ENCODE peak calls at places on chromosomes 2 and 18, in four cellular contexts. O is A549, F is IMR-90, A is GM12878. E is an unnamed sample.

GRCh38 chr2:165666605-165667004 is 127.4 kb downstream of the GALNT3 start:
- DNase-seq in O (no peak), F (no peak), A (no peak), E (no peak)

GRCh38 chr2:30763151-30763660 is 44.0 kb downstream of the CAPN13 start:
- DNase-seq in O (no peak), F (no peak), A (no peak), E (no peak)

GRCh38 chr18:22032392-22032961 is 136.9 kb upstream of the GATA6 start:
- DNase-seq in O (peak), F (peak), A (peak), E (no peak)

GRCh38 chr2:211766689-211767088 is 771.9 kb downstream of the ERBB4 start:
- DNase-seq in O (no peak), F (no peak), A (no peak), E (no peak)

GRCh38 chr2:229269986-229270385 is 1.1 kb downstream of the PID1 start:
- DNase-seq in O (no peak), F (no peak), A (no peak), E (no peak)

GRCh38 chr18:62828091-62828640 is 112.8 kb downstream of the PHLPP1 start:
- DNase-seq in O (no peak), F (peak), A (no peak), E (no peak)

GRCh38 chr2:80748576-80748975 is 444.0 kb upstream of the LRRTM1 start:
- DNase-seq in O (no peak), F (no peak), A (peak), E (no peak)

GRCh38 chr2:170237572-170238120 is 59.7 kb downstream of the MYO3B start:
- DNase-seq in O (no peak), F (no peak), A (no peak), E (no peak)

GRCh38 chr18:76923485-76924085 is 101.2 kb downstream of the ZNF236 start:
- DNase-seq in O (peak), F (peak), A (no peak), E (peak)

GRCh38 chr2:191006297-191006696 is 7.7 kb downstream of the STAT1 start:
- DNase-seq in O (no peak), F (no peak), A (no peak), E (no peak)

GRCh38 chr2:128315829-128316776 is 2.6 kb downstream of the HS6ST1 start:
- DNase-seq in O (no peak), F (peak), A (no peak), E (no peak)

GRCh38 chr2:33518200-33518599 is 41.8 kb downstream of the RASGRP3 start:
- DNase-seq in O (no peak), F (no peak), A (no peak), E (no peak)

GRCh38 chr2:233840520-233840919 is 13.8 kb downstream of the HJURP start:
- DNase-seq in O (no peak), F (no peak), A (no peak), E (no peak)

GRCh38 chr2:112491946-112492345 is 10.0 kb downstream of the TTL start:
- DNase-seq in O (no peak), F (no peak), A (no peak), E (no peak)

GRCh38 chr2:112493858-112494648 is 12.1 kb downstream of the TTL start:
- DNase-seq in O (peak), F (peak), A (no peak), E (peak)

GRCh38 chr2:112494839-112495238 is 12.9 kb downstream of the TTL start:
- DNase-seq in O (no peak), F (no peak), A (no peak), E (no peak)

GRCh38 chr2:112488201-112488600 is 6.2 kb downstream of the TTL start:
- DNase-seq in O (no peak), F (no peak), A (no peak), E (no peak)

GRCh38 chr2:112493048-112493447 is 11.1 kb downstream of the TTL start:
- DNase-seq in O (peak), F (peak), A (no peak), E (peak)
- TF ChIP-seq ELK1 in O (no peak), F (no peak), A (no peak), E (no peak)

GRCh38 chr2:155830817-155831579 is 501.5 kb downstream of the NR4A2 start:
- DNase-seq in O (no peak), F (no peak), A (no peak), E (no peak)
- TF ChIP-seq ELK1 in O (no peak), F (no peak), A (no peak), E (no peak)

GRCh38 chr2:239139101-239139500 is 261.7 kb downstream of the HDAC4 start:
- DNase-seq in O (no peak), F (no peak), A (no peak), E (no peak)
- TF ChIP-seq ELK1 in O (no peak), F (no peak), A (no peak), E (no peak)

DNA sequence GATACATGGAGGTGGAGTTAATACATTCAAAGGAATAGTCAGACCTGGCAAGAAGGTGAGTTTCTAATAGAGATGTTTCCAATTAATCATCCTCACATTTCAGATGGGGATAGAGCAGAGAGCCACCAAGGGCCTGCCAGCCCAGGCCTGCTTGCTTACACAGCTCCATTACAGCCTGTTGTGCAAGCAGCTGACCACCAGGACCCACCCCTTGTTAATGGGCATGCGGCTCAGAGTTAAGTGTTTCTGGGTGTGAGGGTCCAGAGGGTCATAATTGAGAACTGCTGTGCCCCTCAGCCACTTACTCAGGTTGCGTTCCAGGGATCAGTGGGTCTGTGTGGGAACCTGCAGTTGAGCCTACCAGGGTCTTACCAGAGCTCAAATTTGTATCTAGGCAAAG is 199.8 kb downstream of the AGPS start:
- DNase-seq in O (no peak), F (no peak), A (no peak), E (no peak)
- TF ChIP-seq ELK1 in O (no peak), F (no peak), A (no peak), E (no peak)

GRCh38 chr2:41992056-41992699 is 55.6 kb upstream of the PKDCC start:
- DNase-seq in O (no peak), F (no peak), A (no peak), E (no peak)

GRCh38 chr2:41989503-41990180 is 58.2 kb upstream of the PKDCC start:
- DNase-seq in O (no peak), F (peak), A (no peak), E (no peak)

GRCh38 chr2:41993086-41993812 is 54.6 kb upstream of the PKDCC start:
- DNase-seq in O (no peak), F (no peak), A (no peak), E (no peak)

GRCh38 chr2:41992700-41993070 is 55.1 kb upstream of the PKDCC start:
- DNase-seq in O (no peak), F (no peak), A (no peak), E (no peak)

GRCh38 chr2:41990688-41991087 is 57.1 kb upstream of the PKDCC start:
- DNase-seq in O (no peak), F (peak), A (no peak), E (no peak)
- TF ChIP-seq ELK1 in O (no peak), F (no peak), A (no peak), E (no peak)

GRCh38 chr2:184072470-184072869 is 525.9 kb upstream of the ZNF804A start:
- DNase-seq in O (no peak), F (no peak), A (no peak), E (no peak)
- TF ChIP-seq ELK1 in O (no peak), F (no peak), A (no peak), E (no peak)

DNA sequence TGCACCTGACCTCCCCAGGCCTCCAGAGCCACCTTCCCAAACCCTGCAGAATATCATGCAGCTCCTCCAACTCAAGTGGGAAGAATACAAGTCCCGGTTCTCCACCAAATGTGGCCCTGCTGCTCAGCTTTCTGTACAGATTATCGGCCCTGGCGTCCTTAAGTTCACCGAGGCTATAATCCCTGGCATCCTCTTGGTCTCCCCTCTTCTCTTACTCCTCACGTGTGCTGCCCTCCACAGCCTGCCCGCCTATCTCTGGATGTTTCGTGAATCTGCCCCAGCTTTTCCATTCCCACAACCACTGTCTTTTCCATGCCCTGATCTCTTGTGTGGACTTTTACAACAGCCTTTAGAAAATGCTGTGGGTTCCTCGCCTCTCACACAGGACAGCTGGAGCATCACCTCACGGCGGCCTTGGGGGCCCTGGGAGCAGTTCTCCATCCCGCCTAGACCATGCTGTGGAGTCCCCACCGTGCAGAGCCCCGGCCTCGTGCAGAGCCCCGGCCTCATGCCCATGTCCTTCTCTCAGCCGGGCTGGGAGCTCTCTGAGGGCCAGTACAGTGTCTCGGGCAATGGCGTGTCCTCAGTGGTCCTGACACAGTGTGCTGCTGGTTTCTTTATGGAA is 170.3 kb upstream of the PXDN start:
- DNase-seq in O (no peak), F (no peak), A (no peak), E (no peak)
- TF ChIP-seq ELK1 in O (no peak), F (no peak), A (no peak), E (no peak)

GRCh38 chr18:69934866-69935265 is 12.8 kb downstream of the CD226 start:
- DNase-seq in O (no peak), F (no peak), A (no peak), E (no peak)
- TF ChIP-seq ELK1 in O (no peak), F (no peak), A (no peak), E (no peak)

E was measured in K562.